ENCODE peak calls at places on chromosomes 11 and 22, in five cellular contexts. E is brain microvascular endothelial cell; L is DMS 273 treated with DMSO at 0.1 percent for 48 hours; O is stimulated activated CD8-positive, alpha-beta memory T cell treated with anti-CD3 and anti-CD28 coated beads, Interleukin-4, amount 100 ng/mL, for 1 hour; C is endothelial cell. U is an unnamed sample.

GRCh38 chr11:28666632-28667031 is 558.4 kb downstream of the METTL15 start:
- DNase-seq in E (no peak), L (no peak), O (no peak), C (no peak), U (no peak)

GRCh38 chr11:17722000-17722643 is 2.8 kb downstream of the MYOD1 start:
- DNase-seq in L (no peak), E (no peak), O (no peak), C (peak), U (peak)

GRCh38 chr22:27801616-27802388 is at the start of gene MN1:
- DNase-seq in L (no peak), E (no peak), C (peak), O (peak), U (peak)

GRCh38 chr22:44997060-44997459 is 12.7 kb downstream of the PHF21B start:
- DNase-seq in E (no peak), L (no peak), O (no peak), C (no peak), U (no peak)

GRCh38 chr11:31798057-31799035 is 12.8 kb downstream of the PAX6 start:
- DNase-seq in E (no peak), C (peak), L (no peak), O (no peak), U (no peak)

GRCh38 chr22:30584441-30584840 is 7.3 kb downstream of the PES1 start:
- DNase-seq in C (no peak), O (no peak), E (no peak), L (no peak), U (no peak)

GRCh38 chr11:131809203-131809948 is 439.0 kb downstream of the NTM start:
- DNase-seq in E (no peak), L (no peak), C (no peak), O (no peak), U (no peak)

GRCh38 chr22:49979587-49980264 is 19.2 kb downstream of the PIM3 start:
- DNase-seq in C (peak), O (no peak), E (peak), L (no peak), U (peak)

U was measured in SK-MEL-5.